ENCODE peak calls at places on chromosomes 1 and 21, in seven cellular contexts. One of them, this sample, is unnamed.

GRCh38 chr1:8025671-8026144 is 401 bp downstream of the ERRFI1 start:
- DNase-seq in stimulated activated CD8-positive, alpha-beta memory T cell treated with anti-CD3 and anti-CD28 coated beads, Interleukin-15, amount 100 ng/mL, for 24 hours: no peak
- DNase-seq in effector memory CD4-positive, alpha-beta T cell: no peak
- DNase-seq in stimulated activated naive CD8-positive, alpha-beta T cell treated with anti-CD3 and anti-CD28 coated beads, Interleukin-15, amount 100 ng/mL, for 72 hours: no peak
- DNase-seq in GM20000: no peak
- DNase-seq in Calu3: no peak
- DNase-seq in ACHN: no peak
- DNase-seq in this sample: no peak

GRCh38 chr1:13930151-13930550 is 230.2 kb downstream of the PRDM2 start:
- DNase-seq in stimulated activated CD8-positive, alpha-beta memory T cell treated with anti-CD3 and anti-CD28 coated beads, Interleukin-15, amount 100 ng/mL, for 24 hours: no peak
- DNase-seq in effector memory CD4-positive, alpha-beta T cell: no peak
- DNase-seq in stimulated activated naive CD8-positive, alpha-beta T cell treated with anti-CD3 and anti-CD28 coated beads, Interleukin-15, amount 100 ng/mL, for 72 hours: no peak
- DNase-seq in GM20000: peak
- DNase-seq in Calu3: no peak
- DNase-seq in ACHN: no peak
- DNase-seq in this sample: no peak

GRCh38 chr1:37471345-37472231 is 2.8 kb upstream of the ZC3H12A start:
- DNase-seq in stimulated activated CD8-positive, alpha-beta memory T cell treated with anti-CD3 and anti-CD28 coated beads, Interleukin-15, amount 100 ng/mL, for 24 hours: no peak
- DNase-seq in effector memory CD4-positive, alpha-beta T cell: no peak
- DNase-seq in stimulated activated naive CD8-positive, alpha-beta T cell treated with anti-CD3 and anti-CD28 coated beads, Interleukin-15, amount 100 ng/mL, for 72 hours: no peak
- DNase-seq in GM20000: no peak
- DNase-seq in Calu3: peak
- DNase-seq in ACHN: peak
- DNase-seq in this sample: no peak

GRCh38 chr1:59453297-59453970 is 156.5 kb downstream of the FGGY start:
- DNase-seq in stimulated activated CD8-positive, alpha-beta memory T cell treated with anti-CD3 and anti-CD28 coated beads, Interleukin-15, amount 100 ng/mL, for 24 hours: no peak
- DNase-seq in effector memory CD4-positive, alpha-beta T cell: no peak
- DNase-seq in stimulated activated naive CD8-positive, alpha-beta T cell treated with anti-CD3 and anti-CD28 coated beads, Interleukin-15, amount 100 ng/mL, for 72 hours: no peak
- DNase-seq in GM20000: no peak
- DNase-seq in Calu3: no peak
- DNase-seq in ACHN: no peak
- DNase-seq in this sample: no peak

GRCh38 chr21:32812035-32812434 is 40.5 kb upstream of the PAXBP1 start:
- DNase-seq in stimulated activated CD8-positive, alpha-beta memory T cell treated with anti-CD3 and anti-CD28 coated beads, Interleukin-15, amount 100 ng/mL, for 24 hours: no peak
- DNase-seq in effector memory CD4-positive, alpha-beta T cell: no peak
- DNase-seq in stimulated activated naive CD8-positive, alpha-beta T cell treated with anti-CD3 and anti-CD28 coated beads, Interleukin-15, amount 100 ng/mL, for 72 hours: no peak
- DNase-seq in GM20000: no peak
- DNase-seq in Calu3: no peak
- DNase-seq in ACHN: no peak
- DNase-seq in this sample: no peak

GRCh38 chr1:192133350-192133950 is 24.8 kb upstream of the RGS18 start:
- DNase-seq in stimulated activated CD8-positive, alpha-beta memory T cell treated with anti-CD3 and anti-CD28 coated beads, Interleukin-15, amount 100 ng/mL, for 24 hours: no peak
- DNase-seq in effector memory CD4-positive, alpha-beta T cell: no peak
- DNase-seq in stimulated activated naive CD8-positive, alpha-beta T cell treated with anti-CD3 and anti-CD28 coated beads, Interleukin-15, amount 100 ng/mL, for 72 hours: no peak
- DNase-seq in GM20000: no peak
- DNase-seq in Calu3: no peak
- DNase-seq in ACHN: peak
- DNase-seq in this sample: no peak

GRCh38 chr1:170927955-170928850 is 7.1 kb upstream of the MROH9 start:
- DNase-seq in stimulated activated CD8-positive, alpha-beta memory T cell treated with anti-CD3 and anti-CD28 coated beads, Interleukin-15, amount 100 ng/mL, for 24 hours: no peak
- DNase-seq in effector memory CD4-positive, alpha-beta T cell: no peak
- DNase-seq in stimulated activated naive CD8-positive, alpha-beta T cell treated with anti-CD3 and anti-CD28 coated beads, Interleukin-15, amount 100 ng/mL, for 72 hours: no peak
- DNase-seq in GM20000: no peak
- DNase-seq in Calu3: no peak
- DNase-seq in ACHN: no peak
- DNase-seq in this sample: no peak

GRCh38 chr1:34296059-34296458 is 119.4 kb downstream of the C1orf94 start:
- DNase-seq in stimulated activated CD8-positive, alpha-beta memory T cell treated with anti-CD3 and anti-CD28 coated beads, Interleukin-15, amount 100 ng/mL, for 24 hours: no peak
- DNase-seq in effector memory CD4-positive, alpha-beta T cell: no peak
- DNase-seq in stimulated activated naive CD8-positive, alpha-beta T cell treated with anti-CD3 and anti-CD28 coated beads, Interleukin-15, amount 100 ng/mL, for 72 hours: no peak
- DNase-seq in GM20000: no peak
- DNase-seq in Calu3: no peak
- DNase-seq in ACHN: no peak
- DNase-seq in this sample: no peak

GRCh38 chr1:175191654-175192053 is 922 bp downstream of the KIAA0040 start:
- DNase-seq in stimulated activated CD8-positive, alpha-beta memory T cell treated with anti-CD3 and anti-CD28 coated beads, Interleukin-15, amount 100 ng/mL, for 24 hours: no peak
- DNase-seq in effector memory CD4-positive, alpha-beta T cell: no peak
- DNase-seq in stimulated activated naive CD8-positive, alpha-beta T cell treated with anti-CD3 and anti-CD28 coated beads, Interleukin-15, amount 100 ng/mL, for 72 hours: peak
- DNase-seq in GM20000: peak
- DNase-seq in Calu3: peak
- DNase-seq in ACHN: peak
- DNase-seq in this sample: peak

GRCh38 chr1:150309758-150310495 is 11.4 kb upstream of the PRPF3 start:
- DNase-seq in stimulated activated CD8-positive, alpha-beta memory T cell treated with anti-CD3 and anti-CD28 coated beads, Interleukin-15, amount 100 ng/mL, for 24 hours: no peak
- DNase-seq in effector memory CD4-positive, alpha-beta T cell: no peak
- DNase-seq in stimulated activated naive CD8-positive, alpha-beta T cell treated with anti-CD3 and anti-CD28 coated beads, Interleukin-15, amount 100 ng/mL, for 72 hours: no peak
- DNase-seq in GM20000: no peak
- DNase-seq in Calu3: no peak
- DNase-seq in ACHN: no peak
- DNase-seq in this sample: no peak

GRCh38 chr21:27831821-27832569 is 865.1 kb upstream of the ADAMTS5 start:
- DNase-seq in stimulated activated CD8-positive, alpha-beta memory T cell treated with anti-CD3 and anti-CD28 coated beads, Interleukin-15, amount 100 ng/mL, for 24 hours: no peak
- DNase-seq in effector memory CD4-positive, alpha-beta T cell: no peak
- DNase-seq in stimulated activated naive CD8-positive, alpha-beta T cell treated with anti-CD3 and anti-CD28 coated beads, Interleukin-15, amount 100 ng/mL, for 72 hours: no peak
- DNase-seq in GM20000: no peak
- DNase-seq in Calu3: no peak
- DNase-seq in ACHN: no peak
- DNase-seq in this sample: no peak

GRCh38 chr1:204723131-204723787 is 37.7 kb upstream of the LRRN2 start:
- DNase-seq in stimulated activated CD8-positive, alpha-beta memory T cell treated with anti-CD3 and anti-CD28 coated beads, Interleukin-15, amount 100 ng/mL, for 24 hours: no peak
- DNase-seq in effector memory CD4-positive, alpha-beta T cell: no peak
- DNase-seq in stimulated activated naive CD8-positive, alpha-beta T cell treated with anti-CD3 and anti-CD28 coated beads, Interleukin-15, amount 100 ng/mL, for 72 hours: no peak
- DNase-seq in GM20000: no peak
- DNase-seq in Calu3: no peak
- DNase-seq in ACHN: no peak
- DNase-seq in this sample: peak

GRCh38 chr1:212525479-212526110 is 83.0 kb upstream of the ATF3 start:
- DNase-seq in stimulated activated CD8-positive, alpha-beta memory T cell treated with anti-CD3 and anti-CD28 coated beads, Interleukin-15, amount 100 ng/mL, for 24 hours: no peak
- DNase-seq in effector memory CD4-positive, alpha-beta T cell: no peak
- DNase-seq in stimulated activated naive CD8-positive, alpha-beta T cell treated with anti-CD3 and anti-CD28 coated beads, Interleukin-15, amount 100 ng/mL, for 72 hours: no peak
- DNase-seq in GM20000: no peak
- DNase-seq in Calu3: no peak
- DNase-seq in ACHN: peak
- DNase-seq in this sample: no peak

GRCh38 chr1:9338354-9339250 is 45.9 kb downstream of the SPSB1 start:
- DNase-seq in stimulated activated CD8-positive, alpha-beta memory T cell treated with anti-CD3 and anti-CD28 coated beads, Interleukin-15, amount 100 ng/mL, for 24 hours: no peak
- DNase-seq in effector memory CD4-positive, alpha-beta T cell: no peak
- DNase-seq in stimulated activated naive CD8-positive, alpha-beta T cell treated with anti-CD3 and anti-CD28 coated beads, Interleukin-15, amount 100 ng/mL, for 72 hours: no peak
- DNase-seq in GM20000: no peak
- DNase-seq in Calu3: no peak
- DNase-seq in ACHN: no peak
- DNase-seq in this sample: no peak

GRCh38 chr1:28415246-28415645 is 45.7 kb downstream of the PHACTR4 start:
- DNase-seq in stimulated activated CD8-positive, alpha-beta memory T cell treated with anti-CD3 and anti-CD28 coated beads, Interleukin-15, amount 100 ng/mL, for 24 hours: no peak
- DNase-seq in effector memory CD4-positive, alpha-beta T cell: no peak
- DNase-seq in stimulated activated naive CD8-positive, alpha-beta T cell treated with anti-CD3 and anti-CD28 coated beads, Interleukin-15, amount 100 ng/mL, for 72 hours: no peak
- DNase-seq in GM20000: no peak
- DNase-seq in Calu3: no peak
- DNase-seq in ACHN: no peak
- DNase-seq in this sample: no peak

GRCh38 chr1:74502432-74502831 is 10.0 kb downstream of the LRRC53 start:
- DNase-seq in stimulated activated CD8-positive, alpha-beta memory T cell treated with anti-CD3 and anti-CD28 coated beads, Interleukin-15, amount 100 ng/mL, for 24 hours: no peak
- DNase-seq in effector memory CD4-positive, alpha-beta T cell: no peak
- DNase-seq in stimulated activated naive CD8-positive, alpha-beta T cell treated with anti-CD3 and anti-CD28 coated beads, Interleukin-15, amount 100 ng/mL, for 72 hours: no peak
- DNase-seq in GM20000: peak
- DNase-seq in Calu3: no peak
- DNase-seq in ACHN: peak
- DNase-seq in this sample: no peak

GRCh38 chr1:94599090-94599813 is 57.7 kb upstream of the F3 start:
- DNase-seq in stimulated activated CD8-positive, alpha-beta memory T cell treated with anti-CD3 and anti-CD28 coated beads, Interleukin-15, amount 100 ng/mL, for 24 hours: no peak
- DNase-seq in effector memory CD4-positive, alpha-beta T cell: no peak
- DNase-seq in stimulated activated naive CD8-positive, alpha-beta T cell treated with anti-CD3 and anti-CD28 coated beads, Interleukin-15, amount 100 ng/mL, for 72 hours: no peak
- DNase-seq in GM20000: no peak
- DNase-seq in Calu3: peak
- DNase-seq in ACHN: no peak
- DNase-seq in this sample: no peak

GRCh38 chr21:31042080-31042464 is 3.8 kb upstream of the KRTAP19-8 start:
- DNase-seq in stimulated activated CD8-positive, alpha-beta memory T cell treated with anti-CD3 and anti-CD28 coated beads, Interleukin-15, amount 100 ng/mL, for 24 hours: no peak
- DNase-seq in effector memory CD4-positive, alpha-beta T cell: no peak
- DNase-seq in stimulated activated naive CD8-positive, alpha-beta T cell treated with anti-CD3 and anti-CD28 coated beads, Interleukin-15, amount 100 ng/mL, for 72 hours: no peak
- DNase-seq in GM20000: no peak
- DNase-seq in Calu3: no peak
- DNase-seq in ACHN: no peak
- DNase-seq in this sample: no peak

GRCh38 chr1:941588-942383 is 17.3 kb downstream of the NOC2L start:
- DNase-seq in stimulated activated CD8-positive, alpha-beta memory T cell treated with anti-CD3 and anti-CD28 coated beads, Interleukin-15, amount 100 ng/mL, for 24 hours: no peak
- DNase-seq in effector memory CD4-positive, alpha-beta T cell: no peak
- DNase-seq in stimulated activated naive CD8-positive, alpha-beta T cell treated with anti-CD3 and anti-CD28 coated beads, Interleukin-15, amount 100 ng/mL, for 72 hours: no peak
- DNase-seq in GM20000: peak
- DNase-seq in Calu3: peak
- DNase-seq in ACHN: peak
- DNase-seq in this sample: no peak

GRCh38 chr1:118986839-118987430 is 1.2 kb downstream of the TBX15 start:
- DNase-seq in stimulated activated CD8-positive, alpha-beta memory T cell treated with anti-CD3 and anti-CD28 coated beads, Interleukin-15, amount 100 ng/mL, for 24 hours: no peak
- DNase-seq in effector memory CD4-positive, alpha-beta T cell: no peak
- DNase-seq in stimulated activated naive CD8-positive, alpha-beta T cell treated with anti-CD3 and anti-CD28 coated beads, Interleukin-15, amount 100 ng/mL, for 72 hours: no peak
- DNase-seq in GM20000: peak
- DNase-seq in Calu3: no peak
- DNase-seq in ACHN: peak
- DNase-seq in this sample: no peak

GRCh38 chr1:35575401-35575958 is 2.4 kb downstream of the TFAP2E start:
- DNase-seq in stimulated activated CD8-positive, alpha-beta memory T cell treated with anti-CD3 and anti-CD28 coated beads, Interleukin-15, amount 100 ng/mL, for 24 hours: no peak
- DNase-seq in effector memory CD4-positive, alpha-beta T cell: no peak
- DNase-seq in stimulated activated naive CD8-positive, alpha-beta T cell treated with anti-CD3 and anti-CD28 coated beads, Interleukin-15, amount 100 ng/mL, for 72 hours: no peak
- DNase-seq in GM20000: no peak
- DNase-seq in Calu3: no peak
- DNase-seq in ACHN: no peak
- DNase-seq in this sample: no peak

GRCh38 chr1:82597620-82598019 is 796.9 kb downstream of the ADGRL2 start:
- DNase-seq in stimulated activated CD8-positive, alpha-beta memory T cell treated with anti-CD3 and anti-CD28 coated beads, Interleukin-15, amount 100 ng/mL, for 24 hours: no peak
- DNase-seq in effector memory CD4-positive, alpha-beta T cell: no peak
- DNase-seq in stimulated activated naive CD8-positive, alpha-beta T cell treated with anti-CD3 and anti-CD28 coated beads, Interleukin-15, amount 100 ng/mL, for 72 hours: no peak
- DNase-seq in GM20000: no peak
- DNase-seq in Calu3: no peak
- DNase-seq in ACHN: no peak
- DNase-seq in this sample: no peak

GRCh38 chr1:235226933-235227332 is 65.9 kb upstream of the RBM34 start:
- DNase-seq in stimulated activated CD8-positive, alpha-beta memory T cell treated with anti-CD3 and anti-CD28 coated beads, Interleukin-15, amount 100 ng/mL, for 24 hours: no peak
- DNase-seq in effector memory CD4-positive, alpha-beta T cell: no peak
- DNase-seq in stimulated activated naive CD8-positive, alpha-beta T cell treated with anti-CD3 and anti-CD28 coated beads, Interleukin-15, amount 100 ng/mL, for 72 hours: no peak
- DNase-seq in GM20000: no peak
- DNase-seq in Calu3: no peak
- DNase-seq in ACHN: no peak
- DNase-seq in this sample: no peak

GRCh38 chr1:36284517-36284916 is 21.7 kb upstream of the SH3D21 start:
- DNase-seq in stimulated activated CD8-positive, alpha-beta memory T cell treated with anti-CD3 and anti-CD28 coated beads, Interleukin-15, amount 100 ng/mL, for 24 hours: no peak
- DNase-seq in effector memory CD4-positive, alpha-beta T cell: no peak
- DNase-seq in stimulated activated naive CD8-positive, alpha-beta T cell treated with anti-CD3 and anti-CD28 coated beads, Interleukin-15, amount 100 ng/mL, for 72 hours: no peak
- DNase-seq in GM20000: no peak
- DNase-seq in Calu3: no peak
- DNase-seq in ACHN: no peak
- DNase-seq in this sample: no peak

GRCh38 chr1:43614211-43614610 is 35.7 kb upstream of the KDM4A start:
- DNase-seq in stimulated activated CD8-positive, alpha-beta memory T cell treated with anti-CD3 and anti-CD28 coated beads, Interleukin-15, amount 100 ng/mL, for 24 hours: no peak
- DNase-seq in effector memory CD4-positive, alpha-beta T cell: no peak
- DNase-seq in stimulated activated naive CD8-positive, alpha-beta T cell treated with anti-CD3 and anti-CD28 coated beads, Interleukin-15, amount 100 ng/mL, for 72 hours: no peak
- DNase-seq in GM20000: no peak
- DNase-seq in Calu3: no peak
- DNase-seq in ACHN: no peak
- DNase-seq in this sample: no peak

GRCh38 chr1:226210571-226211176 is 12.8 kb upstream of the MIXL1 start:
- DNase-seq in stimulated activated CD8-positive, alpha-beta memory T cell treated with anti-CD3 and anti-CD28 coated beads, Interleukin-15, amount 100 ng/mL, for 24 hours: no peak
- DNase-seq in effector memory CD4-positive, alpha-beta T cell: no peak
- DNase-seq in stimulated activated naive CD8-positive, alpha-beta T cell treated with anti-CD3 and anti-CD28 coated beads, Interleukin-15, amount 100 ng/mL, for 72 hours: no peak
- DNase-seq in GM20000: no peak
- DNase-seq in Calu3: no peak
- DNase-seq in ACHN: no peak
- DNase-seq in this sample: no peak

GRCh38 chr1:237779356-237779755 is 111.4 kb downstream of the ZP4 start:
- DNase-seq in stimulated activated CD8-positive, alpha-beta memory T cell treated with anti-CD3 and anti-CD28 coated beads, Interleukin-15, amount 100 ng/mL, for 24 hours: no peak
- DNase-seq in effector memory CD4-positive, alpha-beta T cell: no peak
- DNase-seq in stimulated activated naive CD8-positive, alpha-beta T cell treated with anti-CD3 and anti-CD28 coated beads, Interleukin-15, amount 100 ng/mL, for 72 hours: no peak
- DNase-seq in GM20000: no peak
- DNase-seq in Calu3: no peak
- DNase-seq in ACHN: no peak
- DNase-seq in this sample: no peak

GRCh38 chr21:46066843-46067331 is 31.0 kb upstream of the COL6A2 start:
- DNase-seq in stimulated activated CD8-positive, alpha-beta memory T cell treated with anti-CD3 and anti-CD28 coated beads, Interleukin-15, amount 100 ng/mL, for 24 hours: no peak
- DNase-seq in effector memory CD4-positive, alpha-beta T cell: no peak
- DNase-seq in stimulated activated naive CD8-positive, alpha-beta T cell treated with anti-CD3 and anti-CD28 coated beads, Interleukin-15, amount 100 ng/mL, for 72 hours: no peak
- DNase-seq in GM20000: no peak
- DNase-seq in Calu3: no peak
- DNase-seq in ACHN: no peak
- DNase-seq in this sample: no peak

GRCh38 chr1:234725177-234726132 is 115.5 kb upstream of the IRF2BP2 start:
- DNase-seq in stimulated activated CD8-positive, alpha-beta memory T cell treated with anti-CD3 and anti-CD28 coated beads, Interleukin-15, amount 100 ng/mL, for 24 hours: no peak
- DNase-seq in effector memory CD4-positive, alpha-beta T cell: peak
- DNase-seq in stimulated activated naive CD8-positive, alpha-beta T cell treated with anti-CD3 and anti-CD28 coated beads, Interleukin-15, amount 100 ng/mL, for 72 hours: peak
- DNase-seq in GM20000: no peak
- DNase-seq in Calu3: no peak
- DNase-seq in ACHN: no peak
- DNase-seq in this sample: peak

GRCh38 chr1:225654688-225655508 is 2.0 kb upstream of the ENAH start:
- DNase-seq in stimulated activated CD8-positive, alpha-beta memory T cell treated with anti-CD3 and anti-CD28 coated beads, Interleukin-15, amount 100 ng/mL, for 24 hours: no peak
- DNase-seq in effector memory CD4-positive, alpha-beta T cell: no peak
- DNase-seq in stimulated activated naive CD8-positive, alpha-beta T cell treated with anti-CD3 and anti-CD28 coated beads, Interleukin-15, amount 100 ng/mL, for 72 hours: no peak
- DNase-seq in GM20000: no peak
- DNase-seq in Calu3: no peak
- DNase-seq in ACHN: no peak
- DNase-seq in this sample: no peak

GRCh38 chr1:209305221-209305954 is 278.1 kb upstream of the CAMK1G start:
- DNase-seq in stimulated activated CD8-positive, alpha-beta memory T cell treated with anti-CD3 and anti-CD28 coated beads, Interleukin-15, amount 100 ng/mL, for 24 hours: no peak
- DNase-seq in effector memory CD4-positive, alpha-beta T cell: no peak
- DNase-seq in stimulated activated naive CD8-positive, alpha-beta T cell treated with anti-CD3 and anti-CD28 coated beads, Interleukin-15, amount 100 ng/mL, for 72 hours: no peak
- DNase-seq in GM20000: no peak
- DNase-seq in Calu3: no peak
- DNase-seq in ACHN: no peak
- DNase-seq in this sample: no peak

GRCh38 chr1:45945426-45945825 is 142.0 kb downstream of the MAST2 start:
- DNase-seq in stimulated activated CD8-positive, alpha-beta memory T cell treated with anti-CD3 and anti-CD28 coated beads, Interleukin-15, amount 100 ng/mL, for 24 hours: no peak
- DNase-seq in effector memory CD4-positive, alpha-beta T cell: no peak
- DNase-seq in stimulated activated naive CD8-positive, alpha-beta T cell treated with anti-CD3 and anti-CD28 coated beads, Interleukin-15, amount 100 ng/mL, for 72 hours: no peak
- DNase-seq in GM20000: no peak
- DNase-seq in Calu3: peak
- DNase-seq in ACHN: no peak
- DNase-seq in this sample: no peak